ENCODE peak calls at places on chromosome 14, in ten cellular contexts. K is naive thymus-derived CD8-positive, alpha-beta T cell; N is AG04449; R is Kasumi-1; M is hypothalamus; H is activated CD4-positive, alpha-beta T cell treated with anti-CD3 and anti-CD28 coated beads, Interleukin-2, amount 50 U/mL, for 24 hours; V is NCI-H2029; Q is cardiac fibroblast; F is pancreas; G is left lobe of liver. W is an unnamed sample.

GRCh38 chr14:89351958-89352404 is 65.1 kb downstream of the FOXN3 start:
- DNase-seq in K (no peak), N (no peak), R (no peak), M (no peak), H (no peak), V (no peak), Q (no peak), F (no peak), G (peak; percentile 71), W (no peak)

GRCh38 chr14:103562135-103562384 is 397 bp downstream of the BAG5 start:
- DNase-seq in K (no peak), N (no peak), R (no peak), M (no peak), H (no peak), V (no peak), Q (no peak), F (no peak), G (no peak), W (no peak)

GRCh38 chr14:85106491-85106890 is 423.5 kb upstream of the FLRT2 start:
- DNase-seq in K (no peak), N (no peak), R (no peak), M (no peak), H (no peak), V (no peak), Q (no peak), F (no peak), G (no peak), W (no peak)

GRCh38 chr14:99644723-99645544 is at the start of gene HHIPL1:
- DNase-seq in K (no peak), N (no peak), R (no peak), M (no peak), H (no peak), V (no peak), Q (peak; percentile 12), F (no peak), G (no peak), W (no peak)

GRCh38 chr14:31950760-31951637 is 126.1 kb upstream of the ARHGAP5 start:
- DNase-seq in K (no peak), N (no peak), R (no peak), M (no peak), H (no peak), V (no peak), Q (peak; percentile 49), F (no peak), G (no peak), W (no peak)

GRCh38 chr14:103008768-103009342 is 48.5 kb downstream of the CDC42BPB start:
- DNase-seq in K (no peak), N (no peak), R (no peak), M (no peak), H (no peak), V (peak; percentile 82), Q (peak; percentile 84), F (no peak), G (no peak), W (no peak)

GRCh38 chr14:94853920-94854319 is 84.0 kb upstream of the GSC start:
- DNase-seq in K (no peak), N (no peak), R (no peak), M (no peak), H (no peak), V (no peak), Q (no peak), F (no peak), G (no peak), W (no peak)

GRCh38 chr14:78519863-78520262 is 349.7 kb downstream of the NRXN3 start:
- DNase-seq in K (no peak), N (no peak), R (peak; percentile 20), M (no peak), H (no peak), V (no peak), Q (peak; percentile 25), F (no peak), G (no peak), W (no peak)

GRCh38 chr14:99839696-99840095 is 46.5 kb downstream of the EML1 start:
- DNase-seq in K (no peak), N (no peak), R (no peak), M (no peak), H (no peak), V (no peak), Q (no peak), F (no peak), G (no peak), W (no peak)